ENCODE peak calls at places on chromosomes 7 and 10, in ten cellular contexts. One of them, this sample, is unnamed. For H3K4me1 and H3K36me3, the result is how much of the 10 kb centered on the place peaks cover.

GRCh38 chr7:91089382-91089963 is 174.8 kb upstream of the FZD1 start:
- DNase-seq in left ventricle myocardium inferior: no peak
- DNase-seq in lower lobe of right lung: no peak
- DNase-seq in tibial artery: no peak
- DNase-seq in body of pancreas: peak
- DNase-seq in OCI-LY7: peak
- DNase-seq in GM23248: peak
- DNase-seq in mucosa of descending colon: no peak
- DNase-seq in naive thymus-derived CD4-positive, alpha-beta T cell: peak
- DNase-seq in right lobe of liver: no peak
- DNase-seq in this sample: no peak

GRCh38 chr10:97974526-97975525 is 55.6 kb downstream of the CRTAC1 start:
- DNase-seq in left ventricle myocardium inferior: no peak
- DNase-seq in lower lobe of right lung: no peak
- DNase-seq in tibial artery: no peak
- DNase-seq in body of pancreas: no peak
- DNase-seq in OCI-LY7: no peak
- DNase-seq in GM23248: no peak
- DNase-seq in mucosa of descending colon: no peak
- DNase-seq in naive thymus-derived CD4-positive, alpha-beta T cell: no peak
- DNase-seq in right lobe of liver: no peak
- DNase-seq in this sample: no peak

GRCh38 chr7:127189885-127190284 is 62.9 kb downstream of the GRM8 start:
- DNase-seq in left ventricle myocardium inferior: no peak
- DNase-seq in lower lobe of right lung: no peak
- DNase-seq in tibial artery: no peak
- DNase-seq in body of pancreas: no peak
- DNase-seq in OCI-LY7: no peak
- DNase-seq in GM23248: no peak
- DNase-seq in mucosa of descending colon: no peak
- DNase-seq in naive thymus-derived CD4-positive, alpha-beta T cell: no peak
- DNase-seq in right lobe of liver: no peak
- DNase-seq in this sample: no peak

GRCh38 chr7:95335093-95335492 is 10.8 kb upstream of the PON1 start:
- DNase-seq in left ventricle myocardium inferior: no peak
- DNase-seq in lower lobe of right lung: no peak
- DNase-seq in tibial artery: no peak
- DNase-seq in body of pancreas: no peak
- DNase-seq in OCI-LY7: no peak
- DNase-seq in GM23248: peak
- DNase-seq in mucosa of descending colon: no peak
- DNase-seq in naive thymus-derived CD4-positive, alpha-beta T cell: no peak
- DNase-seq in right lobe of liver: no peak
- DNase-seq in this sample: peak

GRCh38 chr10:78566216-78567135 is 502.3 kb upstream of the ZMIZ1 start:
- DNase-seq in left ventricle myocardium inferior: no peak
- DNase-seq in lower lobe of right lung: no peak
- DNase-seq in tibial artery: no peak
- DNase-seq in body of pancreas: no peak
- DNase-seq in OCI-LY7: no peak
- DNase-seq in GM23248: peak
- DNase-seq in mucosa of descending colon: no peak
- DNase-seq in naive thymus-derived CD4-positive, alpha-beta T cell: no peak
- DNase-seq in right lobe of liver: no peak
- DNase-seq in this sample: no peak

GRCh38 chr7:2465928-2466327 is 10.3 kb downstream of the GRIFIN start:
- DNase-seq in left ventricle myocardium inferior: no peak
- DNase-seq in lower lobe of right lung: no peak
- DNase-seq in tibial artery: no peak
- DNase-seq in body of pancreas: no peak
- DNase-seq in OCI-LY7: no peak
- DNase-seq in GM23248: no peak
- DNase-seq in mucosa of descending colon: no peak
- DNase-seq in naive thymus-derived CD4-positive, alpha-beta T cell: no peak
- DNase-seq in right lobe of liver: no peak
- DNase-seq in this sample: no peak

GRCh38 chr10:55212051-55212450 is 411.0 kb upstream of the PCDH15 start:
- DNase-seq in left ventricle myocardium inferior: no peak
- DNase-seq in lower lobe of right lung: no peak
- DNase-seq in tibial artery: no peak
- DNase-seq in body of pancreas: no peak
- DNase-seq in OCI-LY7: no peak
- DNase-seq in GM23248: no peak
- DNase-seq in mucosa of descending colon: no peak
- DNase-seq in naive thymus-derived CD4-positive, alpha-beta T cell: no peak
- DNase-seq in right lobe of liver: no peak
- DNase-seq in this sample: no peak

GRCh38 chr7:50529093-50529862 is 35.9 kb downstream of the DDC start:
- DNase-seq in left ventricle myocardium inferior: no peak
- DNase-seq in lower lobe of right lung: no peak
- DNase-seq in tibial artery: no peak
- DNase-seq in body of pancreas: no peak
- DNase-seq in OCI-LY7: no peak
- DNase-seq in GM23248: no peak
- DNase-seq in mucosa of descending colon: no peak
- DNase-seq in naive thymus-derived CD4-positive, alpha-beta T cell: no peak
- DNase-seq in right lobe of liver: no peak
- DNase-seq in this sample: no peak

GRCh38 chr7:11330208-11330607 is 356.5 kb downstream of the PHF14 start:
- DNase-seq in left ventricle myocardium inferior: no peak
- DNase-seq in lower lobe of right lung: no peak
- DNase-seq in tibial artery: no peak
- DNase-seq in body of pancreas: no peak
- DNase-seq in OCI-LY7: no peak
- DNase-seq in GM23248: no peak
- DNase-seq in mucosa of descending colon: no peak
- DNase-seq in naive thymus-derived CD4-positive, alpha-beta T cell: no peak
- DNase-seq in right lobe of liver: no peak
- DNase-seq in this sample: no peak

GRCh38 chr7:143285454-143285756 is 647 bp downstream of the TMEM139 start:
- DNase-seq in left ventricle myocardium inferior: peak
- DNase-seq in lower lobe of right lung: peak
- DNase-seq in tibial artery: no peak
- DNase-seq in body of pancreas: no peak
- DNase-seq in OCI-LY7: no peak
- DNase-seq in GM23248: no peak
- DNase-seq in mucosa of descending colon: peak
- DNase-seq in naive thymus-derived CD4-positive, alpha-beta T cell: no peak
- DNase-seq in right lobe of liver: peak
- DNase-seq in this sample: no peak
- H3K4me3 ChIP-seq in left ventricle myocardium inferior: peak
- H3K4me3 ChIP-seq in lower lobe of right lung: peak
- H3K4me3 ChIP-seq in tibial artery: no peak
- H3K4me3 ChIP-seq in body of pancreas: no peak
- H3K4me3 ChIP-seq in OCI-LY7: no peak
- H3K4me3 ChIP-seq in GM23248: no peak
- H3K4me3 ChIP-seq in mucosa of descending colon: no peak
- H3K4me3 ChIP-seq in naive thymus-derived CD4-positive, alpha-beta T cell: no peak
- H3K4me3 ChIP-seq in right lobe of liver: peak
- H3K4me3 ChIP-seq in this sample: no peak

DNA sequence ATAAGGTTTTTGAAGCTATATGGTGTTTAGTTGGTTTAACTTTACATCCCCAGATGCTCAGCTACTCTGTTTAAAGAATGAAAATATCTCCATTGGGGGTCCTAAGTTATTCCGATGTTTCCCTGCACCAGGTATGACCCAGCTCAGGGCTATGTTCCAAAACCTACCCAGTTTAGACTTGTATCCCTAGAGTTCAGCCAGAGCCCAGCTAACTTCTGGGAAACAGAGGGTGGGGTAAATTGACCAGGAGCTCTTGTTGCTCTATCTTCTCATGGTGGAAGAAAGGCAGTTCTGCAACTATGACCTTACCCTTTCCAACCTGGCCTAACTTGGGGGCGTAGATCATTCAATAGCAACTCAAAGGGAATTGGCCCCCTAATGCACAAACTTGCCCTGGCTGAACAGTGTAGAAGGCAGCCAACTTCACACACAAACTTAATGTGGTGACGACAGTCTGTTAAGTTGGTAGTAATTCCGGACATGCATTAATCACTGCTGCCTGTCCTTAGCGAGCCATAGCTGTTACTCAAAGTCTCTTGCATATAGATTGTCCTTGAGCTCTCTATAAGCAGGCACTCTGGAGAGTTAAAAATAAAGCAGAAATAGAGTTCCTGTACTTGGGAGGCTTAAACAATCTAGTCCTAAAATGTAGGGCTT is 5.4 kb upstream of the ZNRF2 start:
- DNase-seq in left ventricle myocardium inferior: no peak
- DNase-seq in lower lobe of right lung: no peak
- DNase-seq in tibial artery: no peak
- DNase-seq in body of pancreas: no peak
- DNase-seq in OCI-LY7: peak
- DNase-seq in GM23248: no peak
- DNase-seq in mucosa of descending colon: no peak
- DNase-seq in naive thymus-derived CD4-positive, alpha-beta T cell: no peak
- DNase-seq in right lobe of liver: no peak
- DNase-seq in this sample: no peak
- H3K4me1 ChIP-seq in left ventricle myocardium inferior: under half
- H3K4me1 ChIP-seq in lower lobe of right lung: under half
- H3K4me1 ChIP-seq in tibial artery: under half
- H3K4me1 ChIP-seq in body of pancreas: under half
- H3K4me1 ChIP-seq in OCI-LY7: half or more
- H3K4me1 ChIP-seq in GM23248: under half
- H3K4me1 ChIP-seq in mucosa of descending colon: under half
- H3K4me1 ChIP-seq in naive thymus-derived CD4-positive, alpha-beta T cell: under half
- H3K4me1 ChIP-seq in right lobe of liver: under half
- H3K4me1 ChIP-seq in this sample: under half

GRCh38 chr10:118971187-118971586 is 58.3 kb upstream of the NANOS1 start:
- DNase-seq in left ventricle myocardium inferior: no peak
- DNase-seq in lower lobe of right lung: no peak
- DNase-seq in tibial artery: no peak
- DNase-seq in body of pancreas: no peak
- DNase-seq in OCI-LY7: no peak
- DNase-seq in GM23248: no peak
- DNase-seq in mucosa of descending colon: no peak
- DNase-seq in naive thymus-derived CD4-positive, alpha-beta T cell: no peak
- DNase-seq in right lobe of liver: no peak
- DNase-seq in this sample: no peak

GRCh38 chr10:118970770-118971169 is 58.7 kb upstream of the NANOS1 start:
- DNase-seq in left ventricle myocardium inferior: no peak
- DNase-seq in lower lobe of right lung: no peak
- DNase-seq in tibial artery: no peak
- DNase-seq in body of pancreas: no peak
- DNase-seq in OCI-LY7: no peak
- DNase-seq in GM23248: no peak
- DNase-seq in mucosa of descending colon: no peak
- DNase-seq in naive thymus-derived CD4-positive, alpha-beta T cell: no peak
- DNase-seq in right lobe of liver: no peak
- DNase-seq in this sample: peak

GRCh38 chr10:118969014-118969413 is 60.5 kb upstream of the NANOS1 start:
- DNase-seq in left ventricle myocardium inferior: no peak
- DNase-seq in lower lobe of right lung: no peak
- DNase-seq in tibial artery: no peak
- DNase-seq in body of pancreas: no peak
- DNase-seq in OCI-LY7: no peak
- DNase-seq in GM23248: no peak
- DNase-seq in mucosa of descending colon: no peak
- DNase-seq in naive thymus-derived CD4-positive, alpha-beta T cell: no peak
- DNase-seq in right lobe of liver: no peak
- DNase-seq in this sample: no peak

GRCh38 chr10:118973744-118974143 is 55.8 kb upstream of the NANOS1 start:
- DNase-seq in left ventricle myocardium inferior: no peak
- DNase-seq in lower lobe of right lung: no peak
- DNase-seq in tibial artery: no peak
- DNase-seq in body of pancreas: no peak
- DNase-seq in OCI-LY7: no peak
- DNase-seq in GM23248: no peak
- DNase-seq in mucosa of descending colon: no peak
- DNase-seq in naive thymus-derived CD4-positive, alpha-beta T cell: no peak
- DNase-seq in right lobe of liver: no peak
- DNase-seq in this sample: no peak

DNA sequence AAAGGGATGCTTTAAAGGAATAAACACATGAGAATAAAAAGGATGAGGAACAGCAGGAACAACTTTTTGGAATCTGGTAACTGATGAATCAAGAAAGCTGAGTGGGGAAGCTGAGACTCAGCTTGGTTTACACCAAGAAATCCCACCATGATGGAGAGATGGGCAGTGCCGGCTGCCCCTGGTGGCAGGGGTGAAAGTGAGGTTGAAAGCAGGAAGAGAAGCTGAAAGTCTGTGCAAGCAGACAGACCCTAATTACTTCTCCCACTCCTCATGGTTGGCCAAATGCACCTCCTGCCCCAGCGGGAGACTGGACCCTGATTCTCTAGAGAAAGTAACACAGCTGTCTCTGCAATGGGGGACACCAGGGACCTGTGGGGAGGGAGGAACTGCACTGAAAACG is 57.6 kb upstream of the NANOS1 start:
- DNase-seq in left ventricle myocardium inferior: no peak
- DNase-seq in lower lobe of right lung: no peak
- DNase-seq in tibial artery: no peak
- DNase-seq in body of pancreas: no peak
- DNase-seq in OCI-LY7: no peak
- DNase-seq in GM23248: no peak
- DNase-seq in mucosa of descending colon: no peak
- DNase-seq in naive thymus-derived CD4-positive, alpha-beta T cell: no peak
- DNase-seq in right lobe of liver: no peak
- DNase-seq in this sample: no peak
- H3K36me3 ChIP-seq in left ventricle myocardium inferior: under half
- H3K36me3 ChIP-seq in lower lobe of right lung: under half
- H3K36me3 ChIP-seq in tibial artery: under half
- H3K36me3 ChIP-seq in body of pancreas: under half
- H3K36me3 ChIP-seq in OCI-LY7: under half
- H3K36me3 ChIP-seq in GM23248: under half
- H3K36me3 ChIP-seq in mucosa of descending colon: under half
- H3K36me3 ChIP-seq in naive thymus-derived CD4-positive, alpha-beta T cell: under half
- H3K36me3 ChIP-seq in right lobe of liver: under half
- H3K36me3 ChIP-seq in this sample: under half

GRCh38 chr7:106423836-106424475 is 139.2 kb upstream of the NAMPT start:
- DNase-seq in left ventricle myocardium inferior: no peak
- DNase-seq in lower lobe of right lung: no peak
- DNase-seq in tibial artery: no peak
- DNase-seq in body of pancreas: no peak
- DNase-seq in OCI-LY7: no peak
- DNase-seq in GM23248: no peak
- DNase-seq in mucosa of descending colon: no peak
- DNase-seq in naive thymus-derived CD4-positive, alpha-beta T cell: no peak
- DNase-seq in right lobe of liver: no peak
- DNase-seq in this sample: peak
- H3K4me3 ChIP-seq in left ventricle myocardium inferior: no peak
- H3K4me3 ChIP-seq in lower lobe of right lung: no peak
- H3K4me3 ChIP-seq in tibial artery: no peak
- H3K4me3 ChIP-seq in body of pancreas: no peak
- H3K4me3 ChIP-seq in OCI-LY7: no peak
- H3K4me3 ChIP-seq in GM23248: no peak
- H3K4me3 ChIP-seq in mucosa of descending colon: no peak
- H3K4me3 ChIP-seq in naive thymus-derived CD4-positive, alpha-beta T cell: no peak
- H3K4me3 ChIP-seq in right lobe of liver: no peak
- H3K4me3 ChIP-seq in this sample: no peak

This sample was measured in SJCRH30.